ENCODE peak calls at places on chromosomes 1 and 21, in ten cellular contexts. One of them, this sample, is unnamed.
A peak's percentile ranks its signal among the peaks of the same experiment; 100 is the strongest.

GRCh38 chr1:31727195-31727594 is 23.4 kb upstream of the COL16A1 start:
- DNase-seq in BE2C: no peak
- DNase-seq in left ventricle myocardium inferior: no peak
- DNase-seq in ascending aorta: no peak
- DNase-seq in psoas muscle: no peak
- DNase-seq in pancreas: no peak
- DNase-seq in heart left ventricle: no peak
- DNase-seq in colonic mucosa: no peak
- DNase-seq in sigmoid colon: no peak
- DNase-seq in fibroblast of lung: no peak
- DNase-seq in this sample: no peak

GRCh38 chr21:46436586-46436985 is 22.1 kb upstream of the DIP2A start:
- DNase-seq in BE2C: no peak
- DNase-seq in left ventricle myocardium inferior: no peak
- DNase-seq in ascending aorta: no peak
- DNase-seq in psoas muscle: peak; percentile 35
- DNase-seq in pancreas: no peak
- DNase-seq in heart left ventricle: no peak
- DNase-seq in colonic mucosa: no peak
- DNase-seq in sigmoid colon: no peak
- DNase-seq in fibroblast of lung: no peak
- DNase-seq in this sample: no peak

GRCh38 chr1:214422137-214422671 is 129.2 kb downstream of the PTPN14 start:
- DNase-seq in BE2C: no peak
- DNase-seq in left ventricle myocardium inferior: no peak
- DNase-seq in ascending aorta: no peak
- DNase-seq in psoas muscle: no peak
- DNase-seq in pancreas: no peak
- DNase-seq in heart left ventricle: no peak
- DNase-seq in colonic mucosa: no peak
- DNase-seq in sigmoid colon: no peak
- DNase-seq in fibroblast of lung: peak; percentile 95
- DNase-seq in this sample: no peak

GRCh38 chr21:17270234-17270633 is 242.6 kb upstream of the CXADR start:
- DNase-seq in BE2C: peak; percentile 42
- DNase-seq in left ventricle myocardium inferior: peak; percentile 20
- DNase-seq in ascending aorta: no peak
- DNase-seq in psoas muscle: no peak
- DNase-seq in pancreas: no peak
- DNase-seq in heart left ventricle: no peak
- DNase-seq in colonic mucosa: no peak
- DNase-seq in sigmoid colon: peak; percentile 75
- DNase-seq in fibroblast of lung: peak; percentile 61
- DNase-seq in this sample: no peak

GRCh38 chr1:98681812-98682211 is 20.3 kb downstream of the SNX7 start:
- DNase-seq in BE2C: no peak
- DNase-seq in left ventricle myocardium inferior: no peak
- DNase-seq in ascending aorta: no peak
- DNase-seq in psoas muscle: no peak
- DNase-seq in pancreas: no peak
- DNase-seq in heart left ventricle: no peak
- DNase-seq in colonic mucosa: no peak
- DNase-seq in sigmoid colon: no peak
- DNase-seq in fibroblast of lung: no peak
- DNase-seq in this sample: no peak

GRCh38 chr1:183724350-183725042 is 71.4 kb upstream of the APOBEC4 start:
- DNase-seq in BE2C: no peak
- DNase-seq in left ventricle myocardium inferior: peak; percentile 19
- DNase-seq in ascending aorta: no peak
- DNase-seq in psoas muscle: no peak
- DNase-seq in pancreas: no peak
- DNase-seq in heart left ventricle: peak; percentile 46
- DNase-seq in colonic mucosa: no peak
- DNase-seq in sigmoid colon: no peak
- DNase-seq in fibroblast of lung: no peak
- DNase-seq in this sample: no peak

GRCh38 chr1:218339267-218339831 is 5.8 kb upstream of the TGFB2 start:
- DNase-seq in BE2C: no peak
- DNase-seq in left ventricle myocardium inferior: no peak
- DNase-seq in ascending aorta: no peak
- DNase-seq in psoas muscle: no peak
- DNase-seq in pancreas: no peak
- DNase-seq in heart left ventricle: no peak
- DNase-seq in colonic mucosa: no peak
- DNase-seq in sigmoid colon: no peak
- DNase-seq in fibroblast of lung: peak; percentile 42
- DNase-seq in this sample: no peak

GRCh38 chr1:57285979-57286378 is 137.9 kb downstream of the DAB1 start:
- DNase-seq in BE2C: no peak
- DNase-seq in left ventricle myocardium inferior: no peak
- DNase-seq in ascending aorta: no peak
- DNase-seq in psoas muscle: no peak
- DNase-seq in pancreas: no peak
- DNase-seq in heart left ventricle: no peak
- DNase-seq in colonic mucosa: no peak
- DNase-seq in sigmoid colon: no peak
- DNase-seq in fibroblast of lung: no peak
- DNase-seq in this sample: no peak

DNA sequence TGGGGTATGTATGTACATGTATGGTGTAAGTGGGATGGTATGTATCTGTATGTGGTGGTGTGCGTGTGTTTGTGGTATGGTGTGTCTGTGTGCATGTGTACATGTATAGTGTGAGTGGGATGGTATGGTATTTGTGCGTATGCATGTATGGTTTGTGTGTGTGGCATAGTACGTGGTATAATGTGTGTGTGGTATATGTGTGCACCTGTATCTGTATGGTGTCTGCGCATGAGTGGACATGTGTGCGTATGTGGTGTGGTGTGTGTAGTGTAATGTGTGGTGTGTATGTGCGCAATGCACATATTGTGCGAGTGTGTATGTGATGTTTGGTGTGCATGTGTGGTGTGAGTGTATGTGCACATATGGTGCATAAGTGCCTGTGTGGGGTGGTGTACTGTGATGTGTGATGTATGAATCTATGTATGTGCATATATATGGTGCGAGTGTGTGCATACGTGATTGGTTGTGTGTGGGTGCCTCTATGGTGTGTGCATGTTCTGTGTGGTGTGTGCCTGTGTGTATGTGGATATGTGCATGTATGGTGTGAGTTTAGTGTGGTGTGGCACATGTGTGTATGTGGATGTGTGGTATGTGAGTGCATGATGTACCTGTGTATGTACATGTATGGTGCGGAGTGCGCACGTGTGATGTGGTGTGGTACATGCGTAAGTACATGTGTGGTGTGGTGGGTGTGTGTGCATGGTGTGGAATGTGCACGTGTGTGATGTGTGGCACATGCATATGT is 38.8 kb downstream of the WDR4 start:
- DNase-seq in BE2C: no peak
- DNase-seq in left ventricle myocardium inferior: peak; percentile 7
- DNase-seq in ascending aorta: no peak
- DNase-seq in psoas muscle: no peak
- DNase-seq in pancreas: no peak
- DNase-seq in heart left ventricle: peak; percentile 1
- DNase-seq in colonic mucosa: no peak
- DNase-seq in sigmoid colon: no peak
- DNase-seq in fibroblast of lung: no peak
- DNase-seq in this sample: no peak
- H3K27me3 ChIP-seq in BE2C: no peaks in the 10 kb centered on the region
- H3K27me3 ChIP-seq in left ventricle myocardium inferior: no peaks in the 10 kb centered on the region
- H3K27me3 ChIP-seq in ascending aorta: no peaks in the 10 kb centered on the region
- H3K27me3 ChIP-seq in psoas muscle: no peaks in the 10 kb centered on the region
- H3K27me3 ChIP-seq in pancreas: no peaks in the 10 kb centered on the region
- H3K27me3 ChIP-seq in heart left ventricle: no peaks in the 10 kb centered on the region
- H3K27me3 ChIP-seq in colonic mucosa: no peaks in the 10 kb centered on the region
- H3K27me3 ChIP-seq in sigmoid colon: no peaks in the 10 kb centered on the region
- H3K27me3 ChIP-seq in fibroblast of lung: no peaks in the 10 kb centered on the region
- H3K27me3 ChIP-seq in this sample: no peaks in the 10 kb centered on the region

DNA sequence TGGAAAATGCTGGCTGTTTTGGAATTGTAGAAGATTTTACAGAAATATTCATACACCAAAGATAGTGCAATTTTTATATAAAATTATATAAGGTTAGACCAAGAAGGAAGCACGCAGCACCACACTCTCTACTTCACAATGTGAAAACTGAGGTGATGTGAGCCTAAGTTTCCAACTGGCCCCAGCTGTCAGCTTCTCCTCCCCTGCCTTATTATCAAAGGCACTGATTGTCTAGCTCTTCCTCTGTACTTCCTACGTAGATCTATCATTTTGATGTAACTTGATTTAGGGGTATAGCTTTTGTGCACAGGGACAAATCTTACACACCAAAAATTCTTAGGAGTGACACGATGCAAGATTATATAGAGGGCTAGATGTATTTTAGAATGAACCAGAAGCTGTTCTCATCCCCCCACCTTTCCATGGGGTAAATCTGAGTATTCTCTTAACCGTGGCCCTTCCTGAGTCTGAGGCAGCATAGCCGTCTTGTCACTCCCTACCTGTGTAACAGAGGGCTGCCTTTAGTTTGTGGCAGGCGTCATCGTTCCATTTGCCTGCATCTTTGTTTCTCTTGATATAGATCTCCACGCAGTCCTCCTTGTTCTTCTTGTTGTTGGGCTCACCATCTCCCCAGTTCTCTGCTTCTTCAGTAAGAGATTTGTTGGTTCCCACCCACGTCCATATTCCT is 3.4 kb downstream of the SELL start:
- DNase-seq in BE2C: no peak
- DNase-seq in left ventricle myocardium inferior: no peak
- DNase-seq in ascending aorta: no peak
- DNase-seq in psoas muscle: no peak
- DNase-seq in pancreas: no peak
- DNase-seq in heart left ventricle: no peak
- DNase-seq in colonic mucosa: no peak
- DNase-seq in sigmoid colon: no peak
- DNase-seq in fibroblast of lung: no peak
- DNase-seq in this sample: no peak
- H3K4me3 ChIP-seq in BE2C: no peak overlapping the region
- H3K4me3 ChIP-seq in left ventricle myocardium inferior: no peak overlapping the region
- H3K4me3 ChIP-seq in ascending aorta: no peak overlapping the region
- H3K4me3 ChIP-seq in psoas muscle: no peak overlapping the region
- H3K4me3 ChIP-seq in pancreas: no peak overlapping the region
- H3K4me3 ChIP-seq in heart left ventricle: no peak overlapping the region
- H3K4me3 ChIP-seq in colonic mucosa: no peak overlapping the region
- H3K4me3 ChIP-seq in sigmoid colon: no peak overlapping the region
- H3K4me3 ChIP-seq in fibroblast of lung: no peak overlapping the region
- H3K4me3 ChIP-seq in this sample: no peak overlapping the region

GRCh38 chr1:15796086-15796462 is 11.4 kb downstream of the UQCRHL start:
- DNase-seq in BE2C: no peak
- DNase-seq in left ventricle myocardium inferior: no peak
- DNase-seq in ascending aorta: no peak
- DNase-seq in psoas muscle: no peak
- DNase-seq in pancreas: no peak
- DNase-seq in heart left ventricle: no peak
- DNase-seq in colonic mucosa: no peak
- DNase-seq in sigmoid colon: no peak
- DNase-seq in fibroblast of lung: no peak
- DNase-seq in this sample: no peak

GRCh38 chr1:15797614-15798390 is 9.6 kb downstream of the UQCRHL start:
- DNase-seq in BE2C: no peak
- DNase-seq in left ventricle myocardium inferior: no peak
- DNase-seq in ascending aorta: no peak
- DNase-seq in psoas muscle: no peak
- DNase-seq in pancreas: no peak
- DNase-seq in heart left ventricle: no peak
- DNase-seq in colonic mucosa: peak; percentile 68
- DNase-seq in sigmoid colon: no peak
- DNase-seq in fibroblast of lung: peak; percentile 53
- DNase-seq in this sample: no peak

GRCh38 chr1:15799928-15800835 is 7.3 kb downstream of the UQCRHL start:
- DNase-seq in BE2C: peak; percentile 70
- DNase-seq in left ventricle myocardium inferior: no peak
- DNase-seq in ascending aorta: no peak
- DNase-seq in psoas muscle: no peak
- DNase-seq in pancreas: peak; percentile 82
- DNase-seq in heart left ventricle: no peak
- DNase-seq in colonic mucosa: peak; percentile 94
- DNase-seq in sigmoid colon: peak; percentile 74
- DNase-seq in fibroblast of lung: peak; percentile 41
- DNase-seq in this sample: no peak

GRCh38 chr1:15802234-15802965 is 5.0 kb downstream of the UQCRHL start:
- DNase-seq in BE2C: no peak
- DNase-seq in left ventricle myocardium inferior: no peak
- DNase-seq in ascending aorta: no peak
- DNase-seq in psoas muscle: no peak
- DNase-seq in pancreas: no peak
- DNase-seq in heart left ventricle: no peak
- DNase-seq in colonic mucosa: no peak
- DNase-seq in sigmoid colon: no peak
- DNase-seq in fibroblast of lung: peak; percentile 64
- DNase-seq in this sample: no peak

GRCh38 chr1:15799004-15799867 is 8.2 kb downstream of the UQCRHL start:
- DNase-seq in BE2C: no peak
- DNase-seq in left ventricle myocardium inferior: peak; percentile 23
- DNase-seq in ascending aorta: peak; percentile 81
- DNase-seq in psoas muscle: peak; percentile 70
- DNase-seq in pancreas: peak; percentile 64
- DNase-seq in heart left ventricle: no peak
- DNase-seq in colonic mucosa: no peak
- DNase-seq in sigmoid colon: peak; percentile 82
- DNase-seq in fibroblast of lung: peak; percentile 98
- DNase-seq in this sample: no peak
- H3K4me1 ChIP-seq in BE2C: peaks cover 6% of the 10 kb centered on the region
- H3K4me1 ChIP-seq in left ventricle myocardium inferior: peaks cover 27% of the 10 kb centered on the region
- H3K4me1 ChIP-seq in ascending aorta: peaks cover 66% of the 10 kb centered on the region
- H3K4me1 ChIP-seq in psoas muscle: peaks cover 10% of the 10 kb centered on the region
- H3K4me1 ChIP-seq in pancreas: peaks cover 30% of the 10 kb centered on the region
- H3K4me1 ChIP-seq in heart left ventricle: peaks cover 9% of the 10 kb centered on the region
- H3K4me1 ChIP-seq in colonic mucosa: peaks cover 6% of the 10 kb centered on the region
- H3K4me1 ChIP-seq in sigmoid colon: peaks cover 26% of the 10 kb centered on the region
- H3K4me1 ChIP-seq in fibroblast of lung: peaks cover 42% of the 10 kb centered on the region
- H3K4me1 ChIP-seq in this sample: peaks cover 28% of the 10 kb centered on the region

GRCh38 chr1:171486048-171486519 is 754 bp downstream of the PRRC2C start:
- DNase-seq in BE2C: no peak
- DNase-seq in left ventricle myocardium inferior: no peak
- DNase-seq in ascending aorta: no peak
- DNase-seq in psoas muscle: no peak
- DNase-seq in pancreas: no peak
- DNase-seq in heart left ventricle: no peak
- DNase-seq in colonic mucosa: peak; percentile 45
- DNase-seq in sigmoid colon: peak; percentile 64
- DNase-seq in fibroblast of lung: peak; percentile 86
- DNase-seq in this sample: no peak

GRCh38 chr1:171488190-171488929 is 3.0 kb downstream of the PRRC2C start:
- DNase-seq in BE2C: no peak
- DNase-seq in left ventricle myocardium inferior: no peak
- DNase-seq in ascending aorta: no peak
- DNase-seq in psoas muscle: no peak
- DNase-seq in pancreas: no peak
- DNase-seq in heart left ventricle: no peak
- DNase-seq in colonic mucosa: no peak
- DNase-seq in sigmoid colon: no peak
- DNase-seq in fibroblast of lung: peak; percentile 5
- DNase-seq in this sample: no peak

GRCh38 chr1:171485375-171486047 is at the start of gene PRRC2C:
- DNase-seq in BE2C: peak; percentile 96
- DNase-seq in left ventricle myocardium inferior: peak; percentile 99
- DNase-seq in ascending aorta: peak; percentile 88
- DNase-seq in psoas muscle: peak; percentile 99
- DNase-seq in pancreas: peak; percentile 97
- DNase-seq in heart left ventricle: peak; percentile 97
- DNase-seq in colonic mucosa: peak; percentile 97
- DNase-seq in sigmoid colon: peak; percentile 99
- DNase-seq in fibroblast of lung: peak; percentile 98
- DNase-seq in this sample: peak; percentile 55

GRCh38 chr1:171484760-171485374 is 463 bp upstream of the PRRC2C start:
- DNase-seq in BE2C: no peak
- DNase-seq in left ventricle myocardium inferior: no peak
- DNase-seq in ascending aorta: no peak
- DNase-seq in psoas muscle: no peak
- DNase-seq in pancreas: no peak
- DNase-seq in heart left ventricle: no peak
- DNase-seq in colonic mucosa: no peak
- DNase-seq in sigmoid colon: no peak
- DNase-seq in fibroblast of lung: no peak
- DNase-seq in this sample: no peak

DNA sequence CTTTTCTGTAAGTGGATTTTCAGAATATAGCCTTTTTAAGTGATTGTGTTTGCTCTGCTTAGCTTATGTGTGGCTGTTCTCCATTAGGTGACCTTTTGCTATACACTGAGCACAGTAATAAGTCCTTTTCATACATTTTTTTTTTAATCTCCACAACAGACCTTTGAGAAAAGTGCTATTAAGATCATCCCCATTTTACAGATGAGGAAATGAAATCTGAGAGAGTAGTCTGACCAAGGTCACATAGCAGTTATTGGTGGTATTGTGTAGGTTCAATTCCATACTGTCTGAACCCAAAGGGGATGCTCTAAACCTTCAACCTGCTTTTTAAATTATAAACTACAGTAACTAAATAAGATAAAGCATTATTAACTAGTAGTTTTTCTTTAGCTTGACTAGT is 1.7 kb downstream of the PRRC2C start:
- DNase-seq in BE2C: no peak
- DNase-seq in left ventricle myocardium inferior: no peak
- DNase-seq in ascending aorta: no peak
- DNase-seq in psoas muscle: no peak
- DNase-seq in pancreas: no peak
- DNase-seq in heart left ventricle: no peak
- DNase-seq in colonic mucosa: no peak
- DNase-seq in sigmoid colon: no peak
- DNase-seq in fibroblast of lung: no peak
- DNase-seq in this sample: no peak
- H3K27me3 ChIP-seq in BE2C: no peaks in the 10 kb centered on the region
- H3K27me3 ChIP-seq in left ventricle myocardium inferior: no peaks in the 10 kb centered on the region
- H3K27me3 ChIP-seq in ascending aorta: no peaks in the 10 kb centered on the region
- H3K27me3 ChIP-seq in psoas muscle: no peaks in the 10 kb centered on the region
- H3K27me3 ChIP-seq in pancreas: no peaks in the 10 kb centered on the region
- H3K27me3 ChIP-seq in heart left ventricle: no peaks in the 10 kb centered on the region
- H3K27me3 ChIP-seq in colonic mucosa: no peaks in the 10 kb centered on the region
- H3K27me3 ChIP-seq in sigmoid colon: no peaks in the 10 kb centered on the region
- H3K27me3 ChIP-seq in fibroblast of lung: no peaks in the 10 kb centered on the region
- H3K27me3 ChIP-seq in this sample: no peaks in the 10 kb centered on the region